ENCODE peak calls at places on chromosomes 12 and 14, in six cellular contexts. One of them, this sample, is unnamed. For H3K4me1, the result is how much of the 10 kb centered on the place peaks cover.

GRCh38 chr12:111773801-111774551 is 7.2 kb downstream of the ALDH2 start:
- DNase-seq in stomach: peak
- DNase-seq in lower lobe of right lung: peak
- DNase-seq in PC-9: no peak
- DNase-seq in endodermal cell: no peak
- DNase-seq in HCT116: no peak
- DNase-seq in this sample: peak

GRCh38 chr12:113439606-113440030 is 17.4 kb downstream of the SDSL start:
- DNase-seq in stomach: peak
- DNase-seq in lower lobe of right lung: no peak
- DNase-seq in PC-9: no peak
- DNase-seq in endodermal cell: peak
- DNase-seq in HCT116: no peak
- DNase-seq in this sample: no peak

GRCh38 chr12:125075-125474 is 58.5 kb downstream of the IQSEC3 start:
- DNase-seq in stomach: no peak
- DNase-seq in lower lobe of right lung: no peak
- DNase-seq in PC-9: no peak
- DNase-seq in endodermal cell: no peak
- DNase-seq in HCT116: no peak
- DNase-seq in this sample: no peak

GRCh38 chr12:43789941-43790340 is 16.2 kb downstream of the TWF1 start:
- DNase-seq in stomach: no peak
- DNase-seq in lower lobe of right lung: no peak
- DNase-seq in PC-9: no peak
- DNase-seq in endodermal cell: no peak
- DNase-seq in HCT116: no peak
- DNase-seq in this sample: no peak

GRCh38 chr14:61593330-61593729 is 102.0 kb upstream of the HIF1A start:
- DNase-seq in stomach: no peak
- DNase-seq in lower lobe of right lung: no peak
- DNase-seq in PC-9: no peak
- DNase-seq in endodermal cell: no peak
- DNase-seq in HCT116: no peak
- DNase-seq in this sample: no peak

GRCh38 chr14:52355526-52355925 is 41.4 kb downstream of the PTGER2 start:
- DNase-seq in stomach: no peak
- DNase-seq in lower lobe of right lung: no peak
- DNase-seq in PC-9: no peak
- DNase-seq in endodermal cell: no peak
- DNase-seq in HCT116: no peak
- DNase-seq in this sample: no peak

GRCh38 chr14:42428996-42429395 is 822.3 kb downstream of the LRFN5 start:
- DNase-seq in stomach: no peak
- DNase-seq in lower lobe of right lung: no peak
- DNase-seq in PC-9: no peak
- DNase-seq in endodermal cell: no peak
- DNase-seq in HCT116: no peak
- DNase-seq in this sample: peak

GRCh38 chr14:101876539-101876938 is 87.8 kb upstream of the DYNC1H1 start:
- DNase-seq in stomach: peak
- DNase-seq in lower lobe of right lung: peak
- DNase-seq in PC-9: no peak
- DNase-seq in endodermal cell: no peak
- DNase-seq in HCT116: no peak
- DNase-seq in this sample: no peak

GRCh38 chr12:59429766-59430165 is 166.1 kb upstream of the SLC16A7 start:
- DNase-seq in stomach: no peak
- DNase-seq in lower lobe of right lung: no peak
- DNase-seq in PC-9: no peak
- DNase-seq in endodermal cell: no peak
- DNase-seq in HCT116: no peak
- DNase-seq in this sample: no peak

GRCh38 chr14:57889245-57889644 is 23.4 kb upstream of the SLC35F4 start:
- DNase-seq in stomach: peak
- DNase-seq in lower lobe of right lung: peak
- DNase-seq in PC-9: no peak
- DNase-seq in endodermal cell: no peak
- DNase-seq in HCT116: no peak
- DNase-seq in this sample: no peak

GRCh38 chr12:106226884-106227640 is 20.8 kb downstream of the CKAP4 start:
- DNase-seq in stomach: no peak
- DNase-seq in lower lobe of right lung: no peak
- DNase-seq in PC-9: peak
- DNase-seq in endodermal cell: peak
- DNase-seq in HCT116: peak
- DNase-seq in this sample: peak

GRCh38 chr14:73741876-73742519 is 27.8 kb upstream of the PNMA1 start:
- DNase-seq in stomach: no peak
- DNase-seq in lower lobe of right lung: no peak
- DNase-seq in PC-9: no peak
- DNase-seq in endodermal cell: peak
- DNase-seq in HCT116: no peak
- DNase-seq in this sample: no peak

GRCh38 chr14:100588671-100589070 is 1.5 kb upstream of the BEGAIN start:
- DNase-seq in stomach: no peak
- DNase-seq in lower lobe of right lung: peak
- DNase-seq in PC-9: no peak
- DNase-seq in endodermal cell: peak
- DNase-seq in HCT116: no peak
- DNase-seq in this sample: no peak

GRCh38 chr12:93918262-93918661 is 230.1 kb upstream of the PLXNC1 start:
- DNase-seq in stomach: no peak
- DNase-seq in lower lobe of right lung: no peak
- DNase-seq in PC-9: no peak
- DNase-seq in endodermal cell: no peak
- DNase-seq in HCT116: no peak
- DNase-seq in this sample: no peak

GRCh38 chr12:46825526-46826414 is at the start of gene SLC38A4:
- DNase-seq in stomach: no peak
- DNase-seq in lower lobe of right lung: peak
- DNase-seq in PC-9: no peak
- DNase-seq in endodermal cell: peak
- DNase-seq in HCT116: no peak
- DNase-seq in this sample: no peak

GRCh38 chr14:68703093-68703492 is 89.8 kb downstream of the ZFP36L1 start:
- DNase-seq in stomach: no peak
- DNase-seq in lower lobe of right lung: no peak
- DNase-seq in PC-9: peak
- DNase-seq in endodermal cell: no peak
- DNase-seq in HCT116: no peak
- DNase-seq in this sample: peak

GRCh38 chr12:76586764-76587395 is 27.3 kb upstream of the OSBPL8 start:
- DNase-seq in stomach: no peak
- DNase-seq in lower lobe of right lung: no peak
- DNase-seq in PC-9: no peak
- DNase-seq in endodermal cell: no peak
- DNase-seq in HCT116: peak
- DNase-seq in this sample: no peak

GRCh38 chr12:92270501-92270900 is 124.9 kb upstream of the BTG1 start:
- DNase-seq in stomach: no peak
- DNase-seq in lower lobe of right lung: no peak
- DNase-seq in PC-9: no peak
- DNase-seq in endodermal cell: no peak
- DNase-seq in HCT116: no peak
- DNase-seq in this sample: no peak

GRCh38 chr12:47748899-47749298 is 9.8 kb downstream of the RAPGEF3 start:
- DNase-seq in stomach: no peak
- DNase-seq in lower lobe of right lung: no peak
- DNase-seq in PC-9: no peak
- DNase-seq in endodermal cell: no peak
- DNase-seq in HCT116: no peak
- DNase-seq in this sample: no peak

GRCh38 chr12:54439521-54440255 is 20.6 kb upstream of the ITGA5 start:
- DNase-seq in stomach: no peak
- DNase-seq in lower lobe of right lung: no peak
- DNase-seq in PC-9: peak
- DNase-seq in endodermal cell: peak
- DNase-seq in HCT116: peak
- DNase-seq in this sample: no peak

GRCh38 chr12:3492868-3493224 is 1.8 kb downstream of the PRMT8 start:
- DNase-seq in stomach: no peak
- DNase-seq in lower lobe of right lung: no peak
- DNase-seq in PC-9: no peak
- DNase-seq in endodermal cell: no peak
- DNase-seq in HCT116: no peak
- DNase-seq in this sample: no peak
- H3K27ac ChIP-seq in stomach: no peak
- H3K27ac ChIP-seq in lower lobe of right lung: no peak
- H3K27ac ChIP-seq in PC-9: no peak
- H3K27ac ChIP-seq in endodermal cell: no peak
- H3K27ac ChIP-seq in HCT116: no peak
- H3K27ac ChIP-seq in this sample: no peak

GRCh38 chr14:105482486-105483110 is 4.1 kb upstream of the CRIP1 start:
- DNase-seq in stomach: no peak
- DNase-seq in lower lobe of right lung: no peak
- DNase-seq in PC-9: no peak
- DNase-seq in endodermal cell: no peak
- DNase-seq in HCT116: no peak
- DNase-seq in this sample: no peak
- H3K4me1 ChIP-seq in stomach: half or more
- H3K4me1 ChIP-seq in lower lobe of right lung: half or more
- H3K4me1 ChIP-seq in PC-9: under half
- H3K4me1 ChIP-seq in endodermal cell: under half
- H3K4me1 ChIP-seq in HCT116: under half
- H3K4me1 ChIP-seq in this sample: under half

GRCh38 chr14:71309756-71310155 is 402.5 kb downstream of the PCNX1 start:
- DNase-seq in stomach: no peak
- DNase-seq in lower lobe of right lung: no peak
- DNase-seq in PC-9: no peak
- DNase-seq in endodermal cell: no peak
- DNase-seq in HCT116: no peak
- DNase-seq in this sample: no peak
- H3K27ac ChIP-seq in stomach: no peak
- H3K27ac ChIP-seq in lower lobe of right lung: no peak
- H3K27ac ChIP-seq in PC-9: no peak
- H3K27ac ChIP-seq in endodermal cell: no peak
- H3K27ac ChIP-seq in HCT116: no peak
- H3K27ac ChIP-seq in this sample: no peak

DNA sequence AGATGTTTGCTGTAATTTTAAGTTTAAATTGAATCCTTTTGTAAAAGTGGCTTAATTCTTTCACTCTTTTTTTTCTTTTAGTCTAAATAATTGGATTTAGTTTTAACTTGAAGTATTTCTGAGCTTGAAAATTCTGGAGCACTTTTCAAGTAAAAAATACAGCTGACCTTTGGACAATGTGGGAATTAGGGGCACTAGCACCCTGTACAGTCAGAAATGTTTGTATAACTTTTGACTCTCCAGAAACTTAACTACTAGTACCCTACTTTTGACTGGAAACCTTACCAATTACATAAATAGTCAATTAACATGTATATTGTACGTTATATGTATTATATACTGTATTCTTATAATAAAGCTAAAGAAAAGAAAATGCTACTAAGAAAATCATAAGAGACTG is 7.8 kb downstream of the KTN1 start:
- DNase-seq in stomach: no peak
- DNase-seq in lower lobe of right lung: no peak
- DNase-seq in PC-9: no peak
- DNase-seq in endodermal cell: no peak
- DNase-seq in HCT116: no peak
- DNase-seq in this sample: no peak
- H3K4me1 ChIP-seq in stomach: under half
- H3K4me1 ChIP-seq in lower lobe of right lung: under half
- H3K4me1 ChIP-seq in PC-9: under half
- H3K4me1 ChIP-seq in endodermal cell: under half
- H3K4me1 ChIP-seq in HCT116: under half
- H3K4me1 ChIP-seq in this sample: under half

DNA sequence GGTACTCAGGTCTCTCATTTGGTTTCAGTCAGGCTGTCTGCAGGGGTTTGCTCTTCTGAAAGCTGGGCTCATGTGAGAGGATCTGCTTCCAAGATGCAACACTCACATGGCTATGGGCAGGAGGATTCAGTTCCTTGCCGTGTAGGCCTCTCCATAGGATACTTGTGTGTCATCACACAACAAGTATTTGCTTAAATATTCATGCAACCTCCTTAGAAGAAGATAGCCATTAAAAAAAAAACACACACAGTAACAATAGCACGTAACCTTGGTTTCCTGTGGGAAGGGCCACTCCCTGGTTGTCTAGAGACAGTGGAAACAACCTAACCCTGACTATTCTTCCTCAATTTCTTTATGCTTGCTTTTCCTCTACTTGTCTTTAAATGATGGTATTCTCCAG is 31.8 kb upstream of the CLEC4E start:
- DNase-seq in stomach: no peak
- DNase-seq in lower lobe of right lung: no peak
- DNase-seq in PC-9: no peak
- DNase-seq in endodermal cell: no peak
- DNase-seq in HCT116: no peak
- DNase-seq in this sample: peak
- H3K27ac ChIP-seq in stomach: no peak
- H3K27ac ChIP-seq in lower lobe of right lung: peak
- H3K27ac ChIP-seq in PC-9: no peak
- H3K27ac ChIP-seq in endodermal cell: no peak
- H3K27ac ChIP-seq in HCT116: no peak
- H3K27ac ChIP-seq in this sample: no peak

GRCh38 chr14:103898711-103899110 is 29.5 kb upstream of the TDRD9 start:
- DNase-seq in stomach: no peak
- DNase-seq in lower lobe of right lung: no peak
- DNase-seq in PC-9: no peak
- DNase-seq in endodermal cell: no peak
- DNase-seq in HCT116: no peak
- DNase-seq in this sample: no peak
- H3K4me1 ChIP-seq in stomach: under half
- H3K4me1 ChIP-seq in lower lobe of right lung: under half
- H3K4me1 ChIP-seq in PC-9: under half
- H3K4me1 ChIP-seq in endodermal cell: under half
- H3K4me1 ChIP-seq in HCT116: under half
- H3K4me1 ChIP-seq in this sample: under half

GRCh38 chr14:67571275-67571990 is 28.6 kb downstream of the PIGH start:
- DNase-seq in stomach: peak
- DNase-seq in lower lobe of right lung: peak
- DNase-seq in PC-9: peak
- DNase-seq in endodermal cell: peak
- DNase-seq in HCT116: peak
- DNase-seq in this sample: no peak
- H3K27ac ChIP-seq in stomach: no peak
- H3K27ac ChIP-seq in lower lobe of right lung: no peak
- H3K27ac ChIP-seq in PC-9: no peak
- H3K27ac ChIP-seq in endodermal cell: no peak
- H3K27ac ChIP-seq in HCT116: no peak
- H3K27ac ChIP-seq in this sample: no peak

GRCh38 chr14:95141684-95142083 is 15.6 kb downstream of the DICER1 start:
- DNase-seq in stomach: no peak
- DNase-seq in lower lobe of right lung: no peak
- DNase-seq in PC-9: no peak
- DNase-seq in endodermal cell: no peak
- DNase-seq in HCT116: no peak
- DNase-seq in this sample: no peak

GRCh38 chr14:95142208-95142607 is 15.1 kb downstream of the DICER1 start:
- DNase-seq in stomach: no peak
- DNase-seq in lower lobe of right lung: no peak
- DNase-seq in PC-9: no peak
- DNase-seq in endodermal cell: no peak
- DNase-seq in HCT116: no peak
- DNase-seq in this sample: no peak

GRCh38 chr14:95137804-95138167 is 19.5 kb downstream of the DICER1 start:
- DNase-seq in stomach: peak
- DNase-seq in lower lobe of right lung: no peak
- DNase-seq in PC-9: no peak
- DNase-seq in endodermal cell: no peak
- DNase-seq in HCT116: no peak
- DNase-seq in this sample: no peak

GRCh38 chr14:95138876-95139275 is 18.5 kb downstream of the DICER1 start:
- DNase-seq in stomach: no peak
- DNase-seq in lower lobe of right lung: no peak
- DNase-seq in PC-9: no peak
- DNase-seq in endodermal cell: no peak
- DNase-seq in HCT116: no peak
- DNase-seq in this sample: no peak

GRCh38 chr14:95140060-95140858 is 17.1 kb downstream of the DICER1 start:
- DNase-seq in stomach: no peak
- DNase-seq in lower lobe of right lung: no peak
- DNase-seq in PC-9: no peak
- DNase-seq in endodermal cell: no peak
- DNase-seq in HCT116: no peak
- DNase-seq in this sample: peak
- H3K4me1 ChIP-seq in stomach: under half
- H3K4me1 ChIP-seq in lower lobe of right lung: half or more
- H3K4me1 ChIP-seq in PC-9: under half
- H3K4me1 ChIP-seq in endodermal cell: under half
- H3K4me1 ChIP-seq in HCT116: under half
- H3K4me1 ChIP-seq in this sample: under half